ENCODE peak calls at places on chromosomes 16 and 17, in four cellular contexts. I is H1, P is GM12878, K is HepG2. C is an unnamed sample.

GRCh38 chr16:51490866-51491265 is 339.8 kb upstream of the SALL1 start:
- DNase-seq in P (no peak), K (no peak), I (no peak), C (no peak)

GRCh38 chr17:19719365-19720209 is 3.2 kb upstream of the SLC47A2 start:
- DNase-seq in I (no peak), K (no peak), P (no peak), C (no peak)

GRCh38 chr17:44146375-44147346 is 4.9 kb downstream of the HROB start:
- DNase-seq in I (no peak), P (no peak), K (no peak), C (no peak)

GRCh38 chr17:68399638-68400403 is 57.5 kb downstream of the WIPI1 start:
- DNase-seq in P (no peak), I (peak; percentile 41), K (no peak), C (no peak)

GRCh38 chr16:14172200-14172805 is 101.2 kb downstream of the MRTFB start:
- DNase-seq in K (peak; percentile 48), I (no peak), P (no peak), C (no peak)

GRCh38 chr17:21140911-21141310 is 14.1 kb downstream of the DHRS7B start:
- DNase-seq in P (no peak), I (no peak), K (no peak), C (no peak)

GRCh38 chr17:63950940-63951907 is 19.1 kb upstream of the CD79B start:
- DNase-seq in P (no peak), I (peak; percentile 88), K (peak; percentile 62), C (no peak)

GRCh38 chr17:79811036-79811887 is 14.4 kb upstream of the CBX8 start:
- DNase-seq in K (peak; percentile 64), P (no peak), I (peak; percentile 73), C (no peak)

GRCh38 chr16:2043980-2044451 is 3.6 kb downstream of the NTHL1 start:
- DNase-seq in K (no peak), P (no peak), I (no peak), C (no peak)

GRCh38 chr17:2693561-2694380 is 17.8 kb downstream of the CLUH start:
- DNase-seq in I (no peak), P (no peak), K (no peak), C (no peak)

GRCh38 chr16:81996664-81997529 is 14.4 kb downstream of the SDR42E1 start:
- DNase-seq in I (no peak), K (peak; percentile 52), P (no peak), C (peak; percentile 36)

GRCh38 chr17:1197379-1197778 is 17.6 kb upstream of the ABR start:
- DNase-seq in K (no peak), I (no peak), P (no peak), C (no peak)

GRCh38 chr17:44775136-44775837 is 16.5 kb downstream of the ADAM11 start:
- DNase-seq in I (peak; percentile 99), P (peak; percentile 91), K (peak; percentile 98), C (peak; percentile 95)

GRCh38 chr17:69870091-69870530 is 204.9 kb upstream of the KCNJ16 start:
- DNase-seq in K (no peak), P (no peak), I (no peak), C (peak; percentile 33)

GRCh38 chr16:70576431-70577255 is 53.0 kb downstream of the SF3B3 start:
- DNase-seq in P (peak; percentile 62), I (no peak), K (peak; percentile 28), C (no peak)

GRCh38 chr17:66400698-66401097 is 98.3 kb downstream of the PRKCA start:
- DNase-seq in K (no peak), P (no peak), I (no peak), C (no peak)

GRCh38 chr16:76518791-76519190 is 241.6 kb downstream of the CNTNAP4 start:
- DNase-seq in P (no peak), I (no peak), K (no peak), C (no peak)

GRCh38 chr17:56866076-56866475 is 32.1 kb downstream of the DGKE start:
- DNase-seq in P (no peak), I (no peak), K (no peak), C (no peak)

GRCh38 chr17:79626156-79626890 is 15.5 kb upstream of the RBFOX3 start:
- DNase-seq in K (no peak), I (peak; percentile 49), P (no peak), C (no peak)

GRCh38 chr16:68227183-68227793 is 8.6 kb downstream of the ESRP2 start:
- DNase-seq in P (peak; percentile 25), K (no peak), I (no peak), C (no peak)

GRCh38 chr16:75361936-75362335 is 71.4 kb downstream of the CFDP1 start:
- DNase-seq in P (no peak), K (no peak), I (no peak), C (no peak)

GRCh38 chr16:9351440-9351839 is 260.0 kb downstream of the HAPSTR1 start:
- DNase-seq in I (peak; percentile 17), K (no peak), P (no peak), C (no peak)

GRCh38 chr17:42087042-42087701 is 11.1 kb downstream of the ZNF385C start:
- DNase-seq in K (peak; percentile 69), P (no peak), I (no peak), C (no peak)

GRCh38 chr16:76194621-76195015 is 82.6 kb upstream of the CNTNAP4 start:
- DNase-seq in P (no peak), K (no peak), I (no peak), C (no peak)

GRCh38 chr17:42072323-42073187 is 22.2 kb upstream of the C17orf113 start:
- DNase-seq in P (no peak), I (peak; percentile 76), K (no peak), C (no peak)

GRCh38 chr17:32621612-32622312 is 135.0 kb downstream of the CDK5R1 start:
- DNase-seq in I (no peak), K (no peak), P (no peak), C (peak; percentile 40)

GRCh38 chr17:40550608-40551007 is 14.7 kb downstream of the CCR7 start:
- DNase-seq in K (no peak), P (no peak), I (no peak), C (no peak)

GRCh38 chr17:46770818-46771600 is 47.5 kb downstream of the WNT3 start:
- DNase-seq in P (no peak), I (peak; percentile 75), K (peak; percentile 50), C (no peak)

GRCh38 chr16:88387941-88388627 is 5.3 kb downstream of the ZNF469 start:
- DNase-seq in K (peak; percentile 30), I (no peak), P (no peak), C (no peak)

GRCh38 chr17:49343273-49343672 is 18.8 kb downstream of the ZNF652 start:
- DNase-seq in K (no peak), P (no peak), I (no peak), C (no peak)

GRCh38 chr17:55601874-55602364 is 90.7 kb upstream of the SMIM36 start:
- DNase-seq in I (peak; percentile 58), P (no peak), K (peak; percentile 39), C (peak; percentile 59)

GRCh38 chr17:16866436-16866835 is 105.5 kb downstream of the TNFRSF13B start:
- DNase-seq in I (no peak), P (no peak), K (no peak), C (no peak)

GRCh38 chr17:16872836-16873653 is 98.9 kb downstream of the TNFRSF13B start:
- DNase-seq in K (no peak), P (no peak), I (peak; percentile 86), C (peak; percentile 25)

GRCh38 chr17:16873654-16874035 is 98.3 kb downstream of the TNFRSF13B start:
- DNase-seq in P (no peak), I (no peak), K (no peak), C (no peak)

GRCh38 chr17:16872351-16872751 is 99.6 kb downstream of the TNFRSF13B start:
- DNase-seq in K (no peak), I (no peak), P (no peak), C (no peak)

DNA sequence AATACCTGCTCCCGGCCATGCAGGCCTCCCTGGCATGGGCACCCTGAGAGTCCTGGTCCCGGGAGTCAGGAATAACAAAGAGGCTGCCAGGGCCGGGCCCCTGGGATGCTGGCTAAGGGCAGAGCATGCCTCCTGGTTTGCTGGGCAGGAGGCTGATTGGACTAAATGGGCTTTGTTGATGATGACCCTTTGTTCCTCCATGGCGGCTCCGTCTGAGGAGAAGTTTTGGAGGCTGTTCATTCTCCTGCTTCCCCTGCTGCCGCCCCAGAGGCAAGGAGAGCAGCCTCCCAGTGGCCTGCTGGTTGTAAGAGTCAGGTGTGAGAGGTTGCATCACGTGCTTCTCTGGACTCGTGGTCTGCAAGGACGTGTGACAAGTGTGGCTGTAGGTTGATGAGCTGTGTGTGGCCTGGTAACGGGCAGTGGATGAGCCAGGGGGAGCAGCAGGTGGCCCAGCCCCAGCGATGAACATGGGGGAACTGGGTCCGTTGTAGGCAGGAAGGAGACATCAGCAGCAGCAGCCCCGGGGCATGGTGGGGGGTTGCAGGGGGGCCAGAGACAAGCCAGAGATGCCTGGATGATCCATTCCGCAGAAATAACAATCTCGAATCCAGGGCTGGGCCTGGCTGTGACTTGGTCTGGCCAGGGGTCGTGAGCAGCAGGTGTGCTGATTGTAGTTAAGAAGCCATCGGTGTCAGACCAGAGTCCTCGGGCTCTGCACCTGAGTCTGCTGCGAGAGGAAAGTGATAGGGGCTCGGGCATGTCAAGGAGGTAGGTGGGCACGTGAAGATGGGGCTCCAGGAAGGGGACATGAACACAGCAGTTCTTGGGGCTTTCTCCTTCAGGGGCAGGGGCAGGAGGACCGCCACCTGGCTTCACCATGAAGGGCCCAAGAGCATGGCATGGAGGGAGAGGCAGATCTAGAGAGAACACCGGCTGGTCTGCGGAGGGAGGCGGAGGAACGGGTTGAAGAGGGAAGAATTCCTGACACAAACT is 101.4 kb downstream of the TNFRSF13B start:
- DNase-seq in K (no peak), P (no peak), I (no peak), C (no peak)
- TF ChIP-seq SUZ12 in K (no peak), P (no peak), I (no peak), C (no peak)

DNA sequence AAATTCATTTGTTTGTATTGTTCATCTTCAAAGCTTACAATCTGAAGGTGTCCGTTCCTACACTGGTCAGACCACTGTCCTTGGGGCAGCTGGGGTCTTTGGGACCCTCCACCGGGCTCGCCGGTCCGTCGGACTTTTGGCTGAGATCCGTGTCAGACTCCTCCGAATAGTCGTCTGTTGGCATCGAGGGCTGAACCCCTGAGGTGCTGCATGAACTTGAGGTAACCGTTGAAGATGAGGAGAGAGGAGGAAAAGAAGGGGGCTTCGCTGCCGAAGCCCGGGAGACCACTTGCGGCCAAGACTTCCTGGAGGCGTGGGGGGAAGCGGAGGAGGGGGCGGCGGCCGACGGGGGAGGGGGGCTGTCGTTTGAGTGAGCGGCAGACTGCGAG is 260.8 kb downstream of the ZFHX3 start:
- DNase-seq in I (peak; percentile 50), P (no peak), K (no peak), C (peak; percentile 2)
- H3K4me1 ChIP-seq in I (peaks cover 5% of the 10 kb centered on the region), P (peaks cover 9% of the 10 kb centered on the region), K (peaks cover 10% of the 10 kb centered on the region), C (peaks cover 6% of the 10 kb centered on the region)

DNA sequence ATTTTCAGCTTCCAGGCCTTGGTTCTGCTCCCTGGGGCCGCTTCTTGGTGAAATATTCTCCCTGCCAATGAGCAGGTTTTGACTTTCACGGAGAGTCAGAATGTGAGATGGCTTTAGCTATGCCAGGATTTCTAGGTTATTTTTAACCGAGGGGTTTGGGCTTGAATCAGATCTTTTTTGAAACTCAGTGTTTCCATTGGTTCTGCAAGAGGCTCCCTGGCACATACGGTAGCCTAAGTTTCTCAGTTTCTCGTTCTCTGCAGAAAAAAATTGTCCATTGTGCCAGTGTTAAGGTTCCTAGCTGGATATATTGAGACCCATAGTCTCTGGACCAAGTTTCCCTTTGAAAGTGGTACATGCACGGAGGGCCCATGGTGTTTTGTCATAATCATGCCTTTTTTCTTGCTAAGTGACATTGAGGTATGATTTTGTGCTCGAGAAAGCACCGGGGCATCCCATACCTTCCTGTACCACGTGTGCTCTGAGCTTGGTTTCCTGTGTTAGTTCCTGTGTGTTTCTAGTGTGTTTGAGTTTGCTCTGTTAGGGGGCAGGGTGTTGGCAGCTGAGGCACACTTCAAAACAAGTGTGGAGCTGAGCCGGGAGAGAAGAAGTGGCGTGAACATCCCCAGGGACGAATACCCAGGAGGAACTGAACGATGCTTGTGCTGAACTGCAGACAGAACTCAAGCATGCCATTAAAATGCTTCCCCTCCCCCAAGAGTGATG is 127.2 kb downstream of the HS3ST3B1 start:
- DNase-seq in I (no peak), P (peak; percentile 3), K (no peak), C (no peak)
- TF ChIP-seq YY1 in I (no peak), P (no peak), K (no peak), C (no peak)

GRCh38 chr17:9843152-9844010 is 17.7 kb downstream of the GLP2R start:
- DNase-seq in I (no peak), P (no peak), K (no peak), C (no peak)
- TF ChIP-seq SUZ12 in I (no peak), P (no peak), K (no peak), C (no peak)

C was measured in NT2/D1.